ENCODE peak calls at places on chromosomes 3 and 15, in nine cellular contexts. Q is BE2C, F is mammary epithelial cell, K is A549, A is fibroblast of lung, E is IMR-90, G is hepatocyte, B is spleen, M is K562. V is an unnamed sample. For H3K4me1, the result is how much of the 10 kb centered on the place peaks cover.

GRCh38 chr15:101675796-101676582 is 23.8 kb upstream of the TM2D3 start:
- DNase-seq in Q (no peak), F (peak), K (peak), A (peak), E (peak), G (no peak), B (peak), M (no peak), V (no peak)

GRCh38 chr3:117105650-117106049 is 396.1 kb downstream of the TUSC7 start:
- DNase-seq in Q (no peak), F (no peak), K (no peak), A (peak), E (peak), G (no peak), B (no peak), M (no peak), V (no peak)

GRCh38 chr3:140093742-140094141 is 158.8 kb downstream of the CLSTN2 start:
- DNase-seq in Q (peak), F (peak), K (no peak), A (peak), E (peak), G (peak), B (no peak), M (no peak), V (no peak)

GRCh38 chr15:71397377-71397776 is 282.1 kb downstream of the THSD4 start:
- DNase-seq in Q (no peak), F (no peak), K (peak), A (peak), E (peak), G (no peak), B (no peak), M (no peak), V (no peak)

GRCh38 chr3:1381647-1382036 is 288.8 kb downstream of the CNTN6 start:
- DNase-seq in Q (no peak), F (no peak), K (no peak), A (no peak), E (no peak), G (no peak), B (no peak), M (no peak), V (no peak)

GRCh38 chr3:69199942-69200341 is 77.5 kb upstream of the LMOD3 start:
- DNase-seq in Q (no peak), F (no peak), K (no peak), A (no peak), E (no peak), G (no peak), B (no peak), M (no peak), V (no peak)

GRCh38 chr15:42155546-42156265 is 730 bp downstream of the PLA2G4F start:
- DNase-seq in Q (peak), F (peak), K (no peak), A (no peak), E (no peak), G (peak), B (peak), M (no peak), V (no peak)

GRCh38 chr3:128578346-128578745 is 72.3 kb downstream of the RPN1 start:
- DNase-seq in Q (no peak), F (no peak), K (no peak), A (no peak), E (no peak), G (no peak), B (no peak), M (no peak), V (no peak)

GRCh38 chr3:123816673-123817207 is 67.4 kb downstream of the MYLK start:
- DNase-seq in Q (no peak), F (no peak), K (no peak), A (peak), E (peak), G (no peak), B (no peak), M (no peak), V (no peak)

GRCh38 chr15:29693225-29693624 is 129.0 kb downstream of the TJP1 start:
- DNase-seq in Q (no peak), F (peak), K (no peak), A (no peak), E (no peak), G (no peak), B (no peak), M (no peak), V (no peak)

GRCh38 chr3:126522363-126522788 is 1.6 kb upstream of the CHST13 start:
- DNase-seq in Q (peak), F (peak), K (peak), A (peak), E (peak), G (peak), B (peak), M (peak), V (peak)

GRCh38 chr3:58244186-58244585 is 6.6 kb downstream of the ABHD6 start:
- DNase-seq in Q (no peak), F (no peak), K (no peak), A (no peak), E (no peak), G (no peak), B (no peak), M (no peak), V (no peak)

GRCh38 chr3:42043116-42043796 is 47.9 kb upstream of the TRAK1 start:
- DNase-seq in Q (peak), F (no peak), K (peak), A (peak), E (peak), G (peak), B (no peak), M (no peak), V (peak)

GRCh38 chr15:71686221-71687050 is 123.9 kb upstream of the NR2E3 start:
- DNase-seq in Q (no peak), F (no peak), K (no peak), A (no peak), E (no peak), G (no peak), B (no peak), M (no peak), V (no peak)

GRCh38 chr3:25664066-25664809 is 469 bp downstream of the TOP2B start:
- DNase-seq in Q (peak), F (peak), K (peak), A (peak), E (peak), G (peak), B (peak), M (peak), V (peak)

GRCh38 chr3:101940521-101940992 is 91.2 kb downstream of the NFKBIZ start:
- DNase-seq in Q (peak), F (peak), K (peak), A (peak), E (peak), G (peak), B (peak), M (peak), V (peak)

GRCh38 chr3:53170325-53171108 is 9.5 kb downstream of the PRKCD start:
- DNase-seq in Q (no peak), F (peak), K (no peak), A (no peak), E (no peak), G (peak), B (peak), M (no peak), V (no peak)

GRCh38 chr3:73074681-73075305 is 13.3 kb downstream of the EBLN2 start:
- DNase-seq in Q (no peak), F (no peak), K (no peak), A (no peak), E (no peak), G (no peak), B (no peak), M (no peak), V (no peak)

GRCh38 chr15:76460871-76461270 is 124.3 kb downstream of the ISL2 start:
- DNase-seq in Q (no peak), F (no peak), K (no peak), A (peak), E (peak), G (no peak), B (no peak), M (no peak), V (no peak)

GRCh38 chr3:108477511-108478147 is 32.8 kb downstream of the MYH15 start:
- DNase-seq in Q (peak), F (peak), K (peak), A (peak), E (peak), G (peak), B (no peak), M (peak), V (peak)

GRCh38 chr15:101026686-101027272 is 107.6 kb downstream of the LRRK1 start:
- DNase-seq in Q (peak), F (no peak), K (no peak), A (no peak), E (no peak), G (no peak), B (peak), M (no peak), V (no peak)

GRCh38 chr15:34837246-34838016 is 42.1 kb upstream of the ACTC1 start:
- DNase-seq in Q (peak), F (peak), K (peak), A (peak), E (peak), G (peak), B (no peak), M (peak), V (no peak)

GRCh38 chr15:37907136-37907535 is 27.3 kb upstream of the TMCO5A start:
- DNase-seq in Q (no peak), F (peak), K (peak), A (peak), E (peak), G (no peak), B (no peak), M (no peak), V (no peak)

GRCh38 chr3:190785047-190785446 is 77.4 kb downstream of the GMNC start:
- DNase-seq in Q (no peak), F (no peak), K (no peak), A (no peak), E (no peak), G (no peak), B (no peak), M (no peak), V (no peak)

GRCh38 chr3:61158152-61158551 is 93.1 kb downstream of the FHIT start:
- DNase-seq in Q (no peak), F (no peak), K (no peak), A (no peak), E (no peak), G (no peak), B (no peak), M (no peak), V (no peak)

GRCh38 chr3:140308535-140308934 is 369.3 kb upstream of the TRIM42 start:
- DNase-seq in Q (no peak), F (no peak), K (no peak), A (no peak), E (no peak), G (no peak), B (no peak), M (no peak), V (no peak)

GRCh38 chr3:150520408-150520807 is 25.9 kb downstream of the SERP1 start:
- DNase-seq in Q (no peak), F (no peak), K (no peak), A (no peak), E (no peak), G (no peak), B (no peak), M (no peak), V (no peak)

GRCh38 chr3:4826237-4827100 is 152.8 kb upstream of the BHLHE40 start:
- DNase-seq in Q (no peak), F (no peak), K (peak), A (peak), E (no peak), G (no peak), B (no peak), M (no peak), V (peak)

GRCh38 chr3:146555311-146555710 is 10.9 kb upstream of the PLSCR1 start:
- DNase-seq in Q (no peak), F (no peak), K (no peak), A (no peak), E (no peak), G (no peak), B (no peak), M (no peak), V (no peak)

GRCh38 chr15:63801910-63802309 is 31.8 kb downstream of the HERC1 start:
- DNase-seq in Q (no peak), F (no peak), K (no peak), A (no peak), E (no peak), G (no peak), B (no peak), M (no peak), V (no peak)

GRCh38 chr15:60477991-60478632 is 830 bp downstream of the ICE2 start:
- DNase-seq in Q (no peak), F (peak), K (peak), A (peak), E (peak), G (peak), B (no peak), M (peak), V (peak)

GRCh38 chr3:195543642-195544536 is 764 bp upstream of the PPP1R2 start:
- DNase-seq in Q (peak), F (no peak), K (no peak), A (no peak), E (no peak), G (no peak), B (peak), M (peak), V (peak)

GRCh38 chr3:71063768-71064287 is 519.7 kb downstream of the FOXP1 start:
- DNase-seq in Q (no peak), F (peak), K (no peak), A (peak), E (peak), G (peak), B (peak), M (peak), V (peak)

GRCh38 chr3:55720614-55721013 is 233.5 kb upstream of the WNT5A start:
- DNase-seq in Q (no peak), F (peak), K (no peak), A (peak), E (peak), G (peak), B (no peak), M (no peak), V (no peak)

DNA sequence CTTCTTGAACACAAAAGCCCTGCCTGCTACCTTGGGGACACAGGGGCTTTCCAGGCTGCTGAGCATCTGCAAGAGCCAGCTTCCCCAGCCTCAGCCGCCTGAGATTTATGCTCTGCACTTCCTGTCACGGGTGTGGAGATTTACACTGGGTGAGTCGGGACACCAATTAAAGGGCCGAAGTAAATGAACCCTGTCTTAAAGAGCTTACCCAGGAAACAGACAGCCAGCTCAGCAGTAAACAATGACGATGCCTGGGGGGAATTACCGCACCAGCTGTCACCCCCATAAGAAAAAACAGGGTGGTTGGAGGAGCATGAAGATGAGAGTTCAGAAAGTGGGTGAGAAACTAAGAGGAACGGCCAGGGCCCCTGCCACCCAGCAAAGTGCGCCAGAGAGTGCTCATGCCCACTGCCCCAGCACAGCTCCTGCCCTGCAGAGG is 37.5 kb upstream of the IQSEC1 start:
- DNase-seq in Q (no peak), F (peak), K (no peak), A (no peak), E (no peak), G (peak), B (peak), M (no peak), V (no peak)
- H3K4me3 ChIP-seq in Q (no peak), F (no peak), K (no peak), A (no peak), E (no peak), G (no peak), B (no peak), M (no peak), V (no peak)

DNA sequence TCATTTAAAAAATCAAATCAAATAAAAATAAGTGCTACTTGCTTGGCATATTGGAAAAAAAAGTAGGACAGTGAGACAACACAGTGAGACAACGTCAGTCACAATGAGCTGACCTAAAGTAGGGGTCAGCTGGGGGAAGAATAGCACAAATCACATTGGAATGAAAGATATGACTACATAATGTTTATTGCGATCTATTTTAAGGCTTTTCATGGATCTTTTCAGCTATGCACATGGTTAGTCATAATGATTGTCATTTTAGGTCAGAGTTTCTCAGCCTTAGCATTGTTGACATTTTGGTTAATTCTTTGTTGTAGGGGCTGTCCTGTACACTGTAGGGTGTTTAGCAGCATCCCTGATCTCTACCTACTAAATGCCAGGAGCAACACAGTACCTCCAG is 44.5 kb downstream of the CMSS1 start:
- DNase-seq in Q (no peak), F (no peak), K (peak), A (peak), E (peak), G (no peak), B (no peak), M (no peak), V (no peak)
- H3K4me1 ChIP-seq in Q (under half), F (under half), K (under half), A (under half), E (under half), G (under half), B (under half), M (under half), V (under half)

DNA sequence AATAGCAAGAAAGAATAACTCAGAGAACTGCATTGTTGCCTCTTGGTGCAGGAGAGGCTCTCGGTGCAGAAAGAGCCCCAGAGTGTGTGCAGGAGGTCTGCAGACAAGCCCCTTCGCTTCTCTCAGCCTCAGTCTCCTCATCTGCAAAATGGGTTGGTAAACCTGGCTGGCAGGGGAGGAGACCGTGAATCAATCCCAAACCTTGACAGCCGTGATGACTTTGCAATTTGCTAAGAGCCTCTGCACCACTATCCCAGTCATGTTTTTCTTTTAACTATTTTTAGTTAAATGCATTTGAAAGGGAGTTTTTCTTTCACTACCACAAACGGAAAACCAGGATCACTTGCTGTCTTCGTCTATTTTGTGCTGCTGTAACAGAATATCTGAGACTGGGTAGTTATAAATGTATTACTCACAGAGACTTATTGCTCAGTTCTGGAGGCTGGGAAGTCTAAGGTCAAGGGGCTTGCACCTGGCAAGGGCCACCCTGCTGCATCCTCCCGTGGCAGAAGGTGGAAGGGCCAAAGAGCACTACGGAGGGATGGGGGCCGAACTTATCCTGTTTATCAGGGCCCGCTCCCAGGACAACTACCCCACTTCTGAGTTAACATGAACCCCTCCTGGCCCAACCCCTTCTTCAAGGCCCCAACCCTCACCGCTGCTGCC is 14.2 kb upstream of the IQSEC1 start:
- DNase-seq in Q (no peak), F (no peak), K (no peak), A (no peak), E (no peak), G (no peak), B (peak), M (no peak), V (no peak)
- TF ChIP-seq CTCF in Q (no peak), F (no peak), K (no peak), A (no peak), E (no peak), G (no peak), B (no peak), M (no peak), V (no peak)

DNA sequence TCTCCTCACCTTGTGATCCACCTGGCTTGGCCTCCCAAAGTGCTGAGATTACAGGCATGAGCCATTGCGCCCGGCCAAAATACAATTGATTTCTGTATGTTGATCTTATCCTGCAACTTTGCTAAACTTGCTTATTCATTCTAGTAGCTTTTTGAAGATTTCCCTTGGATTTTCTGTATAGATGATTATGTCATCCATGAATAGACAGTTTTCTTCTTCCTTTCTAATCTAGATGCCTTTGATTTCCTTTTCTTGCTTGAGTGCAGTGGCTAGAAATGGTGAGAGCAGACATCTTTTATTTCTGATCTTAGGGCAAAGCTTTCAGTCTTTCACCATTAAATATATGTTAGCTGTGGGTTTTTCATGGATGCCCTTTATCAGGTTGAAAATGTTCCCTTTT is 4.4 kb upstream of the ELP6 start:
- DNase-seq in Q (no peak), F (no peak), K (no peak), A (no peak), E (no peak), G (no peak), B (no peak), M (no peak), V (no peak)
- H3K4me3 ChIP-seq in Q (no peak), F (no peak), K (no peak), A (no peak), E (no peak), G (no peak), B (no peak), M (no peak), V (no peak)